ENCODE peak calls at places on chromosomes 6 and 20, in nine cellular contexts. Y, W, M, T, I, X, O, J and A are unnamed samples.

GRCh38 chr6:42509765-42510164 is 54.1 kb upstream of the UBR2 start:
- DNase-seq in Y (no peak), W (no peak), M (no peak), T (no peak), I (no peak), X (no peak), O (peak), J (no peak), A (no peak)

GRCh38 chr6:74091133-74091793 is 395.3 kb downstream of the CD109 start:
- DNase-seq in Y (peak), W (no peak), M (peak), T (no peak), I (no peak), X (no peak), O (peak), J (no peak), A (peak)

GRCh38 chr6:159969204-159969912 is 476 bp downstream of the IGF2R start:
- DNase-seq in Y (peak), W (peak), M (no peak), T (no peak), I (peak), X (peak), O (peak), J (peak), A (peak)

GRCh38 chr6:148323344-148323743 is 19.3 kb upstream of the SASH1 start:
- DNase-seq in Y (no peak), W (no peak), M (no peak), T (no peak), I (no peak), X (no peak), O (peak), J (no peak), A (no peak)

GRCh38 chr20:8860011-8860495 is 208.8 kb upstream of the PLCB4 start:
- DNase-seq in Y (peak), W (no peak), M (no peak), T (no peak), I (no peak), X (no peak), O (peak), J (no peak), A (no peak)

GRCh38 chr6:125732398-125732797 is 17.0 kb upstream of the HEY2 start:
- DNase-seq in Y (no peak), W (no peak), M (no peak), T (no peak), I (no peak), X (no peak), O (no peak), J (no peak), A (no peak)

GRCh38 chr6:31791324-31792089 is 4.0 kb downstream of the VARS1 start:
- DNase-seq in Y (peak), W (peak), M (peak), T (no peak), I (no peak), X (no peak), O (peak), J (peak), A (peak)

GRCh38 chr6:52483671-52484003 is 63.5 kb downstream of the EFHC1 start:
- DNase-seq in Y (no peak), W (no peak), M (no peak), T (no peak), I (no peak), X (no peak), O (no peak), J (no peak), A (no peak)

GRCh38 chr6:162871966-162872365 is 144.2 kb downstream of the PACRG start:
- DNase-seq in Y (no peak), W (no peak), M (no peak), T (no peak), I (no peak), X (no peak), O (no peak), J (no peak), A (no peak)

GRCh38 chr6:11975353-11975977 is 36.6 kb upstream of the HIVEP1 start:
- DNase-seq in Y (no peak), W (no peak), M (no peak), T (peak), I (peak), X (peak), O (no peak), J (no peak), A (peak)

GRCh38 chr20:52954849-52955248 is 17.3 kb upstream of the TSHZ2 start:
- DNase-seq in Y (no peak), W (no peak), M (no peak), T (no peak), I (no peak), X (no peak), O (no peak), J (no peak), A (no peak)

GRCh38 chr6:33297956-33298772 is 578 bp downstream of the RGL2 start:
- DNase-seq in Y (peak), W (peak), M (peak), T (no peak), I (peak), X (peak), O (peak), J (peak), A (peak)

GRCh38 chr6:166705070-166705469 is 78.0 kb upstream of the RPS6KA2 start:
- DNase-seq in Y (no peak), W (no peak), M (no peak), T (no peak), I (no peak), X (no peak), O (no peak), J (no peak), A (no peak)
- TF ChIP-seq CTCF in Y (no peak), W (no peak), M (no peak), T (no peak), I (no peak), X (no peak), O (no peak), J (no peak), A (no peak)

GRCh38 chr20:60001027-60001567 is 42.9 kb downstream of the CDH26 start:
- DNase-seq in Y (no peak), W (no peak), M (no peak), T (no peak), I (no peak), X (no peak), O (peak), J (no peak), A (no peak)
- TF ChIP-seq POLR2A in Y (no peak), W (no peak), M (no peak), T (no peak), I (no peak), X (no peak), O (no peak), J (no peak), A (no peak)

DNA sequence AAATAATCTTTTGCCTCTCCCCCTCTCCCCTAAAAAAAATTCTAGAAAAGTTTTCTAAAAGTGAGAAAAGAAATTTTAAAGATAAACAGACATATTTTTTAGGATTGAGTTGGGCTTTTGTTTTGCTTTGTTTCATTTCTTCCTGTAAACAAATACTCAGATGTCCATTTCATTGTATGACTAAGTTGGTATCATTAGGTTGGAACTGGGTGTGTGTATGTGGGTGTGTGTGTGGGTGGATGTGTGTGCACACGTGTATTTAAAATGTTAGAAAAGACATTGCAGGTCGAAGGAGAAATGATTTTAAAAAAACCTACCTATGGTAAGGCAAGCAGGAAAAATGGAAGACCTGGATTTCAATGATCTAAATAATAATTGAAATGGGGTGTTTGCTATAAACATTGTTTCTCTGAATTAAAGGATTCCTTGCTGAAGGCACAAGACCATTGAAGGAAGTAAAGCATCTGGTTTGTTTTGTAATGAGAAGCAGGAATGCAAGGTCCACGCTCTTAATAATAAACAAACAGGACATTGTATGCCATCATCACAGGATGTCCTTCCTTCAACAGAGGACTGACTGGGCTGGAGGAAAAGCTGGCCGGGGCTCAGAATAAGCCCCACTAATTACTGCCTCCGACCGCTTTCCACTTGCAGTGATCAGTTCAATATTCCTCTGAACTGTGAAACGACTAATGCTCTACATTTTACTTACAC is 1.0 kb upstream of the PRDM1 start:
- DNase-seq in Y (no peak), W (no peak), M (no peak), T (no peak), I (no peak), X (no peak), O (peak), J (no peak), A (peak)
- H3K4me3 ChIP-seq in Y (peak), W (peak), M (no peak), T (peak), I (no peak), X (peak), O (peak), J (peak), A (peak)

GRCh38 chr6:80489911-80490635 is 383.6 kb downstream of the BCKDHB start:
- DNase-seq in Y (no peak), W (no peak), M (no peak), T (no peak), I (no peak), X (no peak), O (no peak), J (no peak), A (no peak)
- TF ChIP-seq CTCF in Y (no peak), W (no peak), M (no peak), T (no peak), I (no peak), X (no peak), O (no peak), J (no peak), A (no peak)

DNA sequence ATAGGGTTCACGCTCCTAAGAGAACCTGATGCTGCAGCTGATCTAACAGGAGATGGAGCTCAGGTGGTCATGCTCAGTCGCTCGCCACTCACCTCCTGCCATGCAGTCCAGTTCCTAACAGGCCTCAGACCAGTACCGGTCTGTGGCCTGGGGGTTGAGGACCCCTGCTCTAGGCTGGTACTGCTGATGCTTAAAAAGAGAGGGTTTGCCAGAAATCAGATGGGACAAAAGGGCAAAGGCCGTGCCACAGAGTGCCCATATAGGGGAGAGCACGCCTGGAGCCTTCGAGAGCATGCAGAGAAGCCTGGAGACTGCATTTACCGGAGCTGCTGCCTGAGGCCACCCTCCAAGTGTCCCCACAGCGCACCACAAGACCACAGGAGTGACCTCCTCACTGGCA is 75.5 kb downstream of the PTPN1 start:
- DNase-seq in Y (no peak), W (no peak), M (no peak), T (no peak), I (no peak), X (peak), O (no peak), J (no peak), A (no peak)
- TF ChIP-seq POLR2A in Y (no peak), W (no peak), M (no peak), T (no peak), I (no peak), X (no peak), O (no peak), J (no peak), A (no peak)

DNA sequence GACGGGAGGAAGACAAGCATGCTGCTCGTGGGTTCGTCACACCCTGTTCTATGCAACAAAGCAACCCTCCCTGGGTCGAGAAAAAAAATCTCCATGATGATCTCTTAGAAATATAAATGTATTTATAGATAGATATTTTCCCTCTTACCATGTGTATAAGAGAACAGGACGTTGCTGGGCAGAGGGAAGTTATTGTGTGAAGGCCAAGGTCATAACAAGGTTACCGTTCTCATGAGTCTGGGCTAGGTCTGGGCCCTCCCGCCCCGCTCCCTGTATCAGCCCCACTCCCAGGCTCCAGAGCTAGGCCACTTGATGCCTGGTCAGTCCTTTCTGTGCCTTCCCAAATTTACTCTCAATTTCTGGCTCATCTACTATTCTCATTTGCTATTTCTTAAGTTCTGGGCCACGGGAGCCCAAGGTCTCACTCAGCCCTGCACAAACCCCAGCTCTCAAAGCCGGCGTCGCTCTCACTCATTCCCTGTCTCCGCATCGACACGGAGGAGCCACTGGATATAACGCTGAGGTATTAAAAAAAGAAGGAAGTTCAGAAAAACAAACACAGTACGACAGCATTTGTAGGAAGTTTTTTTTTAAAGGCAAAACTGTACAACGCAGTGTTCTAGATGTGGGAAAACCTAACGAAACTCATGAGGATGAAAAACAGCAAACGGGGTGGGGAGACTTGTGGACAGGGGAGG is 96.8 kb downstream of the PSMG4 start:
- DNase-seq in Y (peak), W (no peak), M (no peak), T (no peak), I (peak), X (peak), O (no peak), J (peak), A (no peak)
- H3K4me3 ChIP-seq in Y (peak), W (no peak), M (peak), T (peak), I (no peak), X (peak), O (peak), J (peak), A (peak)

GRCh38 chr20:10984899-10985298 is 311.1 kb upstream of the JAG1 start:
- DNase-seq in Y (no peak), W (no peak), M (no peak), T (no peak), I (no peak), X (no peak), O (no peak), J (no peak), A (no peak)
- TF ChIP-seq CTCF in Y (no peak), W (no peak), M (no peak), T (no peak), I (no peak), X (no peak), O (no peak), J (no peak), A (no peak)

GRCh38 chr6:35919827-35920751 is 809 bp downstream of the SRPK1 start:
- DNase-seq in Y (no peak), W (peak), M (peak), T (no peak), I (peak), X (peak), O (peak), J (no peak), A (peak)
- TF ChIP-seq POLR2A in Y (no peak), W (no peak), M (no peak), T (no peak), I (peak), X (no peak), O (no peak), J (no peak), A (peak)

GRCh38 chr6:55869731-55870130 is 5.7 kb downstream of the BMP5 start:
- DNase-seq in Y (no peak), W (no peak), M (no peak), T (no peak), I (no peak), X (no peak), O (no peak), J (no peak), A (no peak)
- H3K4me3 ChIP-seq in Y (no peak), W (no peak), M (no peak), T (no peak), I (no peak), X (no peak), O (no peak), J (no peak), A (no peak)

GRCh38 chr6:96156425-96156824 is 140.7 kb downstream of the FUT9 start:
- DNase-seq in Y (no peak), W (no peak), M (no peak), T (no peak), I (no peak), X (no peak), O (no peak), J (no peak), A (no peak)

GRCh38 chr6:96152114-96152708 is 136.4 kb downstream of the FUT9 start:
- DNase-seq in Y (no peak), W (no peak), M (no peak), T (no peak), I (no peak), X (no peak), O (no peak), J (no peak), A (no peak)

GRCh38 chr6:96151707-96152106 is 135.9 kb downstream of the FUT9 start:
- DNase-seq in Y (no peak), W (no peak), M (no peak), T (no peak), I (no peak), X (no peak), O (no peak), J (no peak), A (no peak)

GRCh38 chr6:96153775-96154174 is 138.0 kb downstream of the FUT9 start:
- DNase-seq in Y (no peak), W (no peak), M (no peak), T (no peak), I (no peak), X (no peak), O (no peak), J (no peak), A (no peak)

DNA sequence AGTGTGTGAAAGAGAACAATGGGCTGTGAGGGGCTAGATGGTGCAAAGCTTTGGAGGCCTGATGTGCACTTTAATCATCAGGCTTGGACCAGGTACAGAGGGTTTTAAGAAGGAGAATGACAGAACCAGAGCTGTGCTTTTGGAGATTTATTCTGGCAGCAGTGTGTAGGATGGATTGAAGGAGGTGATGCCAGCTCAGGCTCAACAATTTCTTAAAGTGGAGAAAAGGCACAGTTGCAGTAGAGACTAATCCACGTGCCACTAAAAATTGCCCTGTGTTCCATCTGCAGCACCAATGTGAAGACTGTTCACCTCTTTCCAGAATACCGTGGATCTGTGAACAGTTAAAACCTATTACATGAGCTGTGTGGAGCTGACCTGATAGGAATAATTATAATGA is 134.7 kb downstream of the FUT9 start:
- DNase-seq in Y (no peak), W (no peak), M (no peak), T (no peak), I (no peak), X (no peak), O (no peak), J (no peak), A (no peak)
- TF ChIP-seq CTCF in Y (no peak), W (no peak), M (no peak), T (no peak), I (no peak), X (no peak), O (no peak), J (no peak), A (no peak)